ENCODE peak calls at places on chromosomes 7 and 10, in eight cellular contexts. One of them, this sample, is unnamed.

GRCh38 chr7:3042861-3043489 is 692 bp downstream of the CARD11 start:
- DNase-seq in GM23248: no peak
- DNase-seq in A549: no peak
- DNase-seq in fibroblast of lung: no peak
- DNase-seq in neural progenitor cell: no peak
- DNase-seq in GM23338: peak
- DNase-seq in HCT116: no peak
- DNase-seq in H9: peak
- DNase-seq in this sample: no peak

GRCh38 chr7:117269417-117269816 is 53.4 kb downstream of the WNT2 start:
- DNase-seq in GM23248: peak
- DNase-seq in A549: peak
- DNase-seq in fibroblast of lung: peak
- DNase-seq in neural progenitor cell: no peak
- DNase-seq in GM23338: no peak
- DNase-seq in HCT116: peak
- DNase-seq in H9: no peak
- DNase-seq in this sample: peak

GRCh38 chr10:44864042-44864436 is 47.1 kb upstream of the TMEM72 start:
- DNase-seq in GM23248: peak
- DNase-seq in A549: no peak
- DNase-seq in fibroblast of lung: peak
- DNase-seq in neural progenitor cell: peak
- DNase-seq in GM23338: peak
- DNase-seq in HCT116: no peak
- DNase-seq in H9: peak
- DNase-seq in this sample: no peak

GRCh38 chr10:58967551-58968418 is 208.7 kb upstream of the PHYHIPL start:
- DNase-seq in GM23248: no peak
- DNase-seq in A549: peak
- DNase-seq in fibroblast of lung: peak
- DNase-seq in neural progenitor cell: peak
- DNase-seq in GM23338: peak
- DNase-seq in HCT116: no peak
- DNase-seq in H9: peak
- DNase-seq in this sample: no peak

GRCh38 chr7:65477326-65477725 is 103.7 kb downstream of the ZNF92 start:
- DNase-seq in GM23248: peak
- DNase-seq in A549: peak
- DNase-seq in fibroblast of lung: no peak
- DNase-seq in neural progenitor cell: peak
- DNase-seq in GM23338: peak
- DNase-seq in HCT116: peak
- DNase-seq in H9: peak
- DNase-seq in this sample: no peak

GRCh38 chr10:113139695-113140094 is 189.6 kb downstream of the TCF7L2 start:
- DNase-seq in GM23248: peak
- DNase-seq in A549: no peak
- DNase-seq in fibroblast of lung: peak
- DNase-seq in neural progenitor cell: no peak
- DNase-seq in GM23338: no peak
- DNase-seq in HCT116: no peak
- DNase-seq in H9: no peak
- DNase-seq in this sample: peak

GRCh38 chr10:84416245-84416555 is 87.8 kb downstream of the CCSER2 start:
- DNase-seq in GM23248: no peak
- DNase-seq in A549: no peak
- DNase-seq in fibroblast of lung: no peak
- DNase-seq in neural progenitor cell: no peak
- DNase-seq in GM23338: no peak
- DNase-seq in HCT116: no peak
- DNase-seq in H9: no peak
- DNase-seq in this sample: no peak

GRCh38 chr10:63773106-63773505 is 251.9 kb downstream of the REEP3 start:
- DNase-seq in GM23248: no peak
- DNase-seq in A549: no peak
- DNase-seq in fibroblast of lung: no peak
- DNase-seq in neural progenitor cell: no peak
- DNase-seq in GM23338: no peak
- DNase-seq in HCT116: no peak
- DNase-seq in H9: no peak
- DNase-seq in this sample: no peak

GRCh38 chr7:105911961-105912575 is 35.7 kb upstream of the ATXN7L1 start:
- DNase-seq in GM23248: peak
- DNase-seq in A549: no peak
- DNase-seq in fibroblast of lung: peak
- DNase-seq in neural progenitor cell: no peak
- DNase-seq in GM23338: no peak
- DNase-seq in HCT116: no peak
- DNase-seq in H9: no peak
- DNase-seq in this sample: peak

GRCh38 chr7:26664735-26665420 is 199.5 kb downstream of the SKAP2 start:
- DNase-seq in GM23248: peak
- DNase-seq in A549: no peak
- DNase-seq in fibroblast of lung: peak
- DNase-seq in neural progenitor cell: no peak
- DNase-seq in GM23338: no peak
- DNase-seq in HCT116: no peak
- DNase-seq in H9: no peak
- DNase-seq in this sample: no peak

GRCh38 chr10:23157691-23158369 is 34.3 kb upstream of the PTF1A start:
- DNase-seq in GM23248: peak
- DNase-seq in A549: peak
- DNase-seq in fibroblast of lung: peak
- DNase-seq in neural progenitor cell: peak
- DNase-seq in GM23338: peak
- DNase-seq in HCT116: peak
- DNase-seq in H9: peak
- DNase-seq in this sample: peak

GRCh38 chr10:66916030-66916429 is 9.8 kb upstream of the LRRTM3 start:
- DNase-seq in GM23248: no peak
- DNase-seq in A549: no peak
- DNase-seq in fibroblast of lung: no peak
- DNase-seq in neural progenitor cell: no peak
- DNase-seq in GM23338: no peak
- DNase-seq in HCT116: no peak
- DNase-seq in H9: no peak
- DNase-seq in this sample: no peak
- H3K4me2 ChIP-seq in GM23248: no peak
- H3K4me2 ChIP-seq in A549: no peak
- H3K4me2 ChIP-seq in fibroblast of lung: no peak
- H3K4me2 ChIP-seq in neural progenitor cell: no peak
- H3K4me2 ChIP-seq in GM23338: no peak
- H3K4me2 ChIP-seq in HCT116: no peak
- H3K4me2 ChIP-seq in H9: no peak
- H3K4me2 ChIP-seq in this sample: no peak

GRCh38 chr7:129955993-129956543 is 3.3 kb upstream of the UBE2H start:
- DNase-seq in GM23248: peak
- DNase-seq in A549: no peak
- DNase-seq in fibroblast of lung: no peak
- DNase-seq in neural progenitor cell: no peak
- DNase-seq in GM23338: no peak
- DNase-seq in HCT116: no peak
- DNase-seq in H9: no peak
- DNase-seq in this sample: no peak
- H3K4me2 ChIP-seq in GM23248: peak
- H3K4me2 ChIP-seq in A549: peak
- H3K4me2 ChIP-seq in fibroblast of lung: no peak
- H3K4me2 ChIP-seq in neural progenitor cell: no peak
- H3K4me2 ChIP-seq in GM23338: no peak
- H3K4me2 ChIP-seq in HCT116: peak
- H3K4me2 ChIP-seq in H9: no peak
- H3K4me2 ChIP-seq in this sample: no peak

GRCh38 chr10:21047511-21047910 is 150.4 kb upstream of the NEBL start:
- DNase-seq in GM23248: no peak
- DNase-seq in A549: no peak
- DNase-seq in fibroblast of lung: peak
- DNase-seq in neural progenitor cell: no peak
- DNase-seq in GM23338: no peak
- DNase-seq in HCT116: no peak
- DNase-seq in H9: no peak
- DNase-seq in this sample: peak
- H3K4me2 ChIP-seq in GM23248: no peak
- H3K4me2 ChIP-seq in A549: peak
- H3K4me2 ChIP-seq in fibroblast of lung: no peak
- H3K4me2 ChIP-seq in neural progenitor cell: no peak
- H3K4me2 ChIP-seq in GM23338: no peak
- H3K4me2 ChIP-seq in HCT116: no peak
- H3K4me2 ChIP-seq in H9: no peak
- H3K4me2 ChIP-seq in this sample: no peak

GRCh38 chr10:49377256-49377655 is 18.6 kb downstream of the DRGX start:
- DNase-seq in GM23248: no peak
- DNase-seq in A549: no peak
- DNase-seq in fibroblast of lung: no peak
- DNase-seq in neural progenitor cell: no peak
- DNase-seq in GM23338: no peak
- DNase-seq in HCT116: no peak
- DNase-seq in H9: no peak
- DNase-seq in this sample: no peak

GRCh38 chr10:49382226-49382625 is 13.7 kb downstream of the DRGX start:
- DNase-seq in GM23248: no peak
- DNase-seq in A549: no peak
- DNase-seq in fibroblast of lung: no peak
- DNase-seq in neural progenitor cell: no peak
- DNase-seq in GM23338: no peak
- DNase-seq in HCT116: no peak
- DNase-seq in H9: no peak
- DNase-seq in this sample: no peak

GRCh38 chr10:49382826-49383225 is 13.1 kb downstream of the DRGX start:
- DNase-seq in GM23248: no peak
- DNase-seq in A549: no peak
- DNase-seq in fibroblast of lung: no peak
- DNase-seq in neural progenitor cell: no peak
- DNase-seq in GM23338: no peak
- DNase-seq in HCT116: no peak
- DNase-seq in H9: no peak
- DNase-seq in this sample: no peak

GRCh38 chr10:49381111-49381900 is 14.6 kb downstream of the DRGX start:
- DNase-seq in GM23248: no peak
- DNase-seq in A549: no peak
- DNase-seq in fibroblast of lung: no peak
- DNase-seq in neural progenitor cell: no peak
- DNase-seq in GM23338: no peak
- DNase-seq in HCT116: no peak
- DNase-seq in H9: no peak
- DNase-seq in this sample: no peak

GRCh38 chr10:49379596-49380410 is 16.1 kb downstream of the DRGX start:
- DNase-seq in GM23248: no peak
- DNase-seq in A549: peak
- DNase-seq in fibroblast of lung: no peak
- DNase-seq in neural progenitor cell: no peak
- DNase-seq in GM23338: peak
- DNase-seq in HCT116: peak
- DNase-seq in H9: peak
- DNase-seq in this sample: no peak
- H3K4me2 ChIP-seq in GM23248: no peak
- H3K4me2 ChIP-seq in A549: no peak
- H3K4me2 ChIP-seq in fibroblast of lung: no peak
- H3K4me2 ChIP-seq in neural progenitor cell: no peak
- H3K4me2 ChIP-seq in GM23338: no peak
- H3K4me2 ChIP-seq in HCT116: no peak
- H3K4me2 ChIP-seq in H9: no peak
- H3K4me2 ChIP-seq in this sample: no peak

DNA sequence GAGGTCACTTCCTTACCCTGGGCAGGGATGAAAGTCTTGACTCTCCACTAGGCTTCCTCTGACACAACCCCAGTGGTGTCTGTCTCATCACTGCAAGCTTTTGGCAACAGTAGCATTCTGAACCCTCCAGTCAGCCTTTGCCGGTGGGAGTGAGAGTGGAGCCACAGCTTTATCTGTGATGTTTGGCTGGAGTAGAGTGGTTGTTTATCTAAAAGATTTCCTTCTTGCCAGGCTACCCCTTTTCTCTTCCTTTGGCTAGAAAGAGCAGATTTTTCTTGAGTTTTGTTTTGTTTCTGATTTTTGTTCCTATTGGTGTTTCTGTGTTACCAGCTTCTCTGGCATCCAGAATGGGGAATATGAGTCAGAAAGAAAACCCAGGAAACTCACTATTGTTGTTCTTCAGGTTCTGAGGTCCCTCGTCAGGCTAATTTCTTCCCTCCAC is 98.9 kb upstream of the KIF5B start:
- DNase-seq in GM23248: peak
- DNase-seq in A549: no peak
- DNase-seq in fibroblast of lung: peak
- DNase-seq in neural progenitor cell: no peak
- DNase-seq in GM23338: no peak
- DNase-seq in HCT116: no peak
- DNase-seq in H9: no peak
- DNase-seq in this sample: peak
- H3K4me2 ChIP-seq in GM23248: peak
- H3K4me2 ChIP-seq in A549: no peak
- H3K4me2 ChIP-seq in fibroblast of lung: no peak
- H3K4me2 ChIP-seq in neural progenitor cell: no peak
- H3K4me2 ChIP-seq in GM23338: no peak
- H3K4me2 ChIP-seq in HCT116: no peak
- H3K4me2 ChIP-seq in H9: no peak
- H3K4me2 ChIP-seq in this sample: peak

DNA sequence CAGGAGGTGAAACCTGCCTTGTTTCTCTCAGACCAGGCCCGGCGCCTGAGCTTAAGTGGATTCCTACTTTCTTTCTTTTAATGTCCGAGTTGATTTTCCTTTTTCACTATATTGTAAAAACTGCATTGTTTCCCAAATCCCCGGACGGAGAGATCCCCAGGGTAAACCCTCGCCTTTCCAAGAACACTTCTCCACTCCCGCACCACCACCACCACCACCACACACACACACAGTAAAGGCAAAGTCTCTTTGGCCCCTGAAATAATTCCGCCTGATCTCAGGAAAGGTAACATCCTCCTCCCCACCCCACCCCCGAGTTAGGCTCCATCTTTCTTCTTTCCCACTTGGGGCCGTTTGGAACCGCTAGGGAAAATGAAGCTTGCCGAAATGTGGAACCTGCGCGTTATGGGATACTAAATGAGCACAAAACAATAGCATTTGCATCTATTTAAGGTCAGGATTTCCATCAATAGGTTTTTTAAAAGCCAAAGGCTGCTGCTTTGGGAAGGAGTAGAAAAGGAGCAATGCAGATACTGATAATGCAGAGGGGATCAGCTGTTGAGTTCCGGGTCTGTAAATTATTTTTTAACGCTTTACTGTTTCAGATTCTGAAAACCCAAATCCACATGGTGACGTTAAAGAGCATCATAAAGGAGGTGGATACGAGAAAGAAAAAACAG is 2.5 kb downstream of the HPSE2 start:
- DNase-seq in GM23248: no peak
- DNase-seq in A549: no peak
- DNase-seq in fibroblast of lung: no peak
- DNase-seq in neural progenitor cell: peak
- DNase-seq in GM23338: peak
- DNase-seq in HCT116: no peak
- DNase-seq in H9: peak
- DNase-seq in this sample: no peak
- H3K4me2 ChIP-seq in GM23248: no peak
- H3K4me2 ChIP-seq in A549: no peak
- H3K4me2 ChIP-seq in fibroblast of lung: peak
- H3K4me2 ChIP-seq in neural progenitor cell: peak
- H3K4me2 ChIP-seq in GM23338: peak
- H3K4me2 ChIP-seq in HCT116: no peak
- H3K4me2 ChIP-seq in H9: peak
- H3K4me2 ChIP-seq in this sample: peak